ENCODE peak calls at places on chromosomes 16 and 17, in eight cellular contexts. Y, R, V, P, B, Z, F and H are unnamed samples.

GRCh38 chr17:15263206-15263579 is 1.9 kb downstream of the PMP22 start:
- DNase-seq in F (peak), Z (no peak), R (no peak), B (no peak), Y (peak), P (peak), V (peak), H (no peak)

GRCh38 chr17:49978501-49978900 is 9.5 kb downstream of the DLX4 start:
- DNase-seq in F (no peak), P (no peak), B (no peak), Z (no peak), V (peak), Y (no peak), R (no peak), H (no peak)

GRCh38 chr17:10668771-10669170 is 11.7 kb upstream of the MYH3 start:
- DNase-seq in F (peak), V (no peak), B (no peak), Z (no peak), R (no peak), P (no peak), Y (no peak), H (peak)

GRCh38 chr17:7184647-7185046 is 5.5 kb upstream of the ASGR1 start:
- DNase-seq in F (no peak), Z (no peak), V (no peak), P (no peak), Y (no peak), R (no peak), B (no peak), H (no peak)

GRCh38 chr17:61310611-61311010 is 89.0 kb upstream of the TBX2 start:
- DNase-seq in Z (no peak), Y (no peak), R (no peak), B (no peak), F (peak), P (no peak), V (no peak), H (no peak)

GRCh38 chr16:89401641-89402445 is 88.5 kb downstream of the ANKRD11 start:
- DNase-seq in Y (no peak), V (no peak), Z (no peak), F (peak), R (no peak), P (no peak), B (no peak), H (no peak)

GRCh38 chr17:2867441-2868424 is 71.5 kb downstream of the RAP1GAP2 start:
- DNase-seq in P (peak), Y (no peak), Z (no peak), V (no peak), F (peak), B (no peak), R (no peak), H (no peak)

GRCh38 chr16:3095869-3096268 is 3.2 kb downstream of the ZSCAN10 start:
- DNase-seq in Z (no peak), B (no peak), Y (no peak), V (no peak), F (no peak), R (no peak), P (no peak), H (no peak)

GRCh38 chr17:49959183-49959935 is 9.6 kb upstream of the DLX4 start:
- DNase-seq in B (no peak), P (no peak), F (peak), R (no peak), Y (no peak), V (no peak), Z (no peak), H (no peak)

GRCh38 chr17:15919466-15919865 is 25.5 kb upstream of the ADORA2B start:
- DNase-seq in B (no peak), Y (no peak), Z (no peak), V (no peak), F (no peak), P (no peak), R (no peak), H (no peak)

GRCh38 chr16:28291651-28292626 is at the start of gene SBK1:
- DNase-seq in B (peak), F (peak), P (peak), V (peak), R (peak), Y (no peak), Z (peak), H (peak)

GRCh38 chr17:17403899-17404576 is 72.8 kb upstream of the MED9 start:
- DNase-seq in R (peak), Y (no peak), F (no peak), P (no peak), B (peak), V (no peak), Z (peak), H (no peak)

GRCh38 chr16:11315499-11315898 is 29.8 kb upstream of the RMI2 start:
- DNase-seq in F (peak), V (no peak), Y (peak), Z (no peak), B (no peak), R (no peak), P (no peak), H (peak)

GRCh38 chr17:73973881-73974409 is 229.5 kb upstream of the RPL38 start:
- DNase-seq in Z (peak), F (peak), Y (no peak), P (no peak), B (no peak), V (no peak), R (no peak), H (no peak)

GRCh38 chr17:64262422-64263260 is at the start of gene TEX2:
- DNase-seq in B (peak), V (peak), F (no peak), P (no peak), R (peak), Z (peak), Y (no peak), H (no peak)

GRCh38 chr17:28326114-28326513 is 7.1 kb downstream of the TMEM97 start:
- DNase-seq in P (no peak), V (no peak), R (no peak), B (no peak), F (no peak), Y (no peak), Z (no peak), H (no peak)

GRCh38 chr17:48153711-48154642 is 46.4 kb downstream of the SNX11 start:
- DNase-seq in R (peak), V (no peak), B (peak), Y (peak), F (peak), P (peak), Z (peak), H (peak)

GRCh38 chr16:82034981-82035612 is at the start of gene HSD17B2:
- DNase-seq in Y (no peak), B (no peak), F (peak), Z (no peak), V (no peak), P (no peak), R (no peak), H (no peak)

GRCh38 chr17:4850236-4850635 is 17.1 kb downstream of the MINK1 start:
- DNase-seq in V (no peak), Z (no peak), P (no peak), R (no peak), B (no peak), F (no peak), Y (no peak), H (no peak)

GRCh38 chr17:30970757-30971567 is at the start of gene RNF135:
- DNase-seq in Z (peak), Y (peak), B (no peak), P (peak), V (peak), R (peak), F (peak), H (peak)

GRCh38 chr16:49652441-49653175 is 203.3 kb downstream of the ZNF423 start:
- DNase-seq in B (no peak), Y (no peak), V (no peak), R (no peak), P (peak), F (peak), Z (peak), H (peak)

GRCh38 chr16:57795431-57795878 is 6.8 kb downstream of the KIFC3 start:
- DNase-seq in P (no peak), Z (peak), B (peak), V (peak), Y (peak), R (no peak), F (peak), H (no peak)

GRCh38 chr17:10623786-10624338 is 33.2 kb downstream of the MYH3 start:
- DNase-seq in Z (no peak), B (no peak), F (no peak), R (no peak), P (no peak), V (no peak), Y (no peak), H (no peak)

GRCh38 chr16:7026639-7027038 is 306.0 kb upstream of the RBFOX1 start:
- DNase-seq in F (no peak), B (no peak), R (no peak), V (no peak), P (no peak), Z (no peak), Y (no peak), H (no peak)

GRCh38 chr16:70395345-70395901 is 43.5 kb downstream of the ST3GAL2 start:
- DNase-seq in F (peak), P (no peak), B (no peak), Z (no peak), V (peak), Y (no peak), R (no peak), H (no peak)